ENCODE peak calls at places on chromosomes 2 and 18, in seven cellular contexts. One of them, this sample, is unnamed.

GRCh38 chr2:61117534-61117933 is 44.5 kb upstream of the C2orf74 start:
- DNase-seq in mammary epithelial cell: peak; percentile 55
- DNase-seq in AG10803: peak; percentile 20
- DNase-seq in K562: no peak
- DNase-seq in cardiac fibroblast: no peak
- DNase-seq in coronary artery: no peak
- DNase-seq in neural progenitor cell: no peak
- DNase-seq in this sample: peak; percentile 12

GRCh38 chr2:106562232-106562631 is 75.1 kb downstream of the CD8B2 start:
- DNase-seq in mammary epithelial cell: no peak
- DNase-seq in AG10803: no peak
- DNase-seq in K562: no peak
- DNase-seq in cardiac fibroblast: peak; percentile 11
- DNase-seq in coronary artery: peak; percentile 61
- DNase-seq in neural progenitor cell: no peak
- DNase-seq in this sample: no peak

GRCh38 chr2:231929961-231930600 is 3.9 kb upstream of the NPPC start:
- DNase-seq in mammary epithelial cell: no peak
- DNase-seq in AG10803: peak; percentile 22
- DNase-seq in K562: peak; percentile 78
- DNase-seq in cardiac fibroblast: peak; percentile 17
- DNase-seq in coronary artery: peak; percentile 62
- DNase-seq in neural progenitor cell: peak; percentile 60
- DNase-seq in this sample: peak; percentile 34

GRCh38 chr2:61367177-61367576 is 103.7 kb downstream of the USP34 start:
- DNase-seq in mammary epithelial cell: no peak
- DNase-seq in AG10803: no peak
- DNase-seq in K562: no peak
- DNase-seq in cardiac fibroblast: no peak
- DNase-seq in coronary artery: no peak
- DNase-seq in neural progenitor cell: no peak
- DNase-seq in this sample: no peak

GRCh38 chr2:163345795-163346573 is 389.8 kb downstream of the FIGN start:
- DNase-seq in mammary epithelial cell: peak; percentile 66
- DNase-seq in AG10803: peak; percentile 40
- DNase-seq in K562: peak; percentile 9
- DNase-seq in cardiac fibroblast: peak; percentile 64
- DNase-seq in coronary artery: no peak
- DNase-seq in neural progenitor cell: peak; percentile 76
- DNase-seq in this sample: peak; percentile 9

GRCh38 chr18:70365361-70365760 is 76.5 kb downstream of the SOCS6 start:
- DNase-seq in mammary epithelial cell: no peak
- DNase-seq in AG10803: no peak
- DNase-seq in K562: no peak
- DNase-seq in cardiac fibroblast: peak; percentile 23
- DNase-seq in coronary artery: no peak
- DNase-seq in neural progenitor cell: no peak
- DNase-seq in this sample: no peak

GRCh38 chr2:19911799-19912509 is 10.2 kb upstream of the TTC32 start:
- DNase-seq in mammary epithelial cell: peak; percentile 98
- DNase-seq in AG10803: peak; percentile 80
- DNase-seq in K562: no peak
- DNase-seq in cardiac fibroblast: peak; percentile 32
- DNase-seq in coronary artery: no peak
- DNase-seq in neural progenitor cell: no peak
- DNase-seq in this sample: no peak

GRCh38 chr2:228669751-228670150 is 488.3 kb upstream of the SPHKAP start:
- DNase-seq in mammary epithelial cell: no peak
- DNase-seq in AG10803: no peak
- DNase-seq in K562: no peak
- DNase-seq in cardiac fibroblast: no peak
- DNase-seq in coronary artery: no peak
- DNase-seq in neural progenitor cell: no peak
- DNase-seq in this sample: no peak

GRCh38 chr2:212124597-212124996 is 414.0 kb downstream of the ERBB4 start:
- DNase-seq in mammary epithelial cell: peak; percentile 56
- DNase-seq in AG10803: no peak
- DNase-seq in K562: no peak
- DNase-seq in cardiac fibroblast: peak; percentile 64
- DNase-seq in coronary artery: no peak
- DNase-seq in neural progenitor cell: peak; percentile 4
- DNase-seq in this sample: no peak

GRCh38 chr2:10538224-10538894 is 90.2 kb upstream of the ODC1 start:
- DNase-seq in mammary epithelial cell: peak; percentile 92
- DNase-seq in AG10803: peak; percentile 72
- DNase-seq in K562: no peak
- DNase-seq in cardiac fibroblast: no peak
- DNase-seq in coronary artery: no peak
- DNase-seq in neural progenitor cell: no peak
- DNase-seq in this sample: no peak

GRCh38 chr2:177243476-177243875 is 21.1 kb downstream of the NFE2L2 start:
- DNase-seq in mammary epithelial cell: no peak
- DNase-seq in AG10803: peak; percentile 27
- DNase-seq in K562: no peak
- DNase-seq in cardiac fibroblast: no peak
- DNase-seq in coronary artery: no peak
- DNase-seq in neural progenitor cell: no peak
- DNase-seq in this sample: no peak

GRCh38 chr2:10161961-10162441 is 39.5 kb downstream of the RRM2 start:
- DNase-seq in mammary epithelial cell: peak; percentile 79
- DNase-seq in AG10803: no peak
- DNase-seq in K562: peak; percentile 15
- DNase-seq in cardiac fibroblast: peak; percentile 33
- DNase-seq in coronary artery: no peak
- DNase-seq in neural progenitor cell: no peak
- DNase-seq in this sample: no peak

GRCh38 chr2:130807659-130808385 is 28.9 kb upstream of the ARHGEF4 start:
- DNase-seq in mammary epithelial cell: peak; percentile 84
- DNase-seq in AG10803: no peak
- DNase-seq in K562: no peak
- DNase-seq in cardiac fibroblast: no peak
- DNase-seq in coronary artery: no peak
- DNase-seq in neural progenitor cell: no peak
- DNase-seq in this sample: no peak

GRCh38 chr2:149661844-149662243 is 74.3 kb upstream of the MMADHC start:
- DNase-seq in mammary epithelial cell: peak; percentile 72
- DNase-seq in AG10803: peak; percentile 20
- DNase-seq in K562: no peak
- DNase-seq in cardiac fibroblast: peak; percentile 64
- DNase-seq in coronary artery: no peak
- DNase-seq in neural progenitor cell: no peak
- DNase-seq in this sample: no peak

GRCh38 chr2:170715062-170715931 is at the start of gene SP5:
- DNase-seq in mammary epithelial cell: no peak
- DNase-seq in AG10803: no peak
- DNase-seq in K562: peak; percentile 93
- DNase-seq in cardiac fibroblast: peak; percentile 22
- DNase-seq in coronary artery: no peak
- DNase-seq in neural progenitor cell: peak; percentile 94
- DNase-seq in this sample: peak; percentile 5

GRCh38 chr2:240479561-240479960 is 44.1 kb downstream of the GPC1 start:
- DNase-seq in mammary epithelial cell: no peak
- DNase-seq in AG10803: no peak
- DNase-seq in K562: no peak
- DNase-seq in cardiac fibroblast: no peak
- DNase-seq in coronary artery: peak; percentile 61
- DNase-seq in neural progenitor cell: no peak
- DNase-seq in this sample: no peak

GRCh38 chr2:233209117-233209977 is 42.1 kb upstream of the ATG16L1 start:
- DNase-seq in mammary epithelial cell: peak; percentile 35
- DNase-seq in AG10803: no peak
- DNase-seq in K562: no peak
- DNase-seq in cardiac fibroblast: peak; percentile 51
- DNase-seq in coronary artery: no peak
- DNase-seq in neural progenitor cell: peak; percentile 30
- DNase-seq in this sample: no peak

GRCh38 chr2:125553768-125554167 is 1102.2 kb upstream of the GYPC start:
- DNase-seq in mammary epithelial cell: no peak
- DNase-seq in AG10803: no peak
- DNase-seq in K562: no peak
- DNase-seq in cardiac fibroblast: no peak
- DNase-seq in coronary artery: no peak
- DNase-seq in neural progenitor cell: peak; percentile 55
- DNase-seq in this sample: no peak

DNA sequence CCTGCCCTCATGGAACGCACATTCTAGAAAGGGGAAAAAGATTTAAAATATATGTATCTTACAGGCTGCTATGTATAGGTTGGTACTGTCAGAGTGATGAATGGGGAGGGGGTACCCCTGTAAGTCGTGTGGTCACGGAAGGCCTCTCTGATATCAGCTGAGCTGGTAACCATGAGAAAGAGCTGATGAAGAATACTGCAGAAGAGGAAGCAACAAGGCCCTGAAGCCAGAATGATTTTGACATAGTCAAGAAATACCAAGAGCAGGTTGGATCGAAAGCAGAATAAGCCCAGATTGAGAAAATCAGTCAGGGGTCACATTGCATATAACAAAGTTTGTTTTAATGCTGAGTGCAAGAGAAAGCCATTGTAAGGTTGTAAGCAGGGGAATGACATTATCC is 57.2 kb downstream of the UNC50 start:
- DNase-seq in mammary epithelial cell: no peak
- DNase-seq in AG10803: no peak
- DNase-seq in K562: no peak
- DNase-seq in cardiac fibroblast: no peak
- DNase-seq in coronary artery: no peak
- DNase-seq in neural progenitor cell: no peak
- DNase-seq in this sample: no peak
- TF ChIP-seq CTCF in mammary epithelial cell: no peak
- TF ChIP-seq CTCF in AG10803: no peak
- TF ChIP-seq CTCF in K562: no peak
- TF ChIP-seq CTCF in cardiac fibroblast: no peak
- TF ChIP-seq CTCF in coronary artery: no peak
- TF ChIP-seq CTCF in neural progenitor cell: no peak
- TF ChIP-seq CTCF in this sample: no peak

GRCh38 chr2:97711394-97711711 is 2.0 kb upstream of the ZAP70 start:
- DNase-seq in mammary epithelial cell: no peak
- DNase-seq in AG10803: no peak
- DNase-seq in K562: no peak
- DNase-seq in cardiac fibroblast: no peak
- DNase-seq in coronary artery: no peak
- DNase-seq in neural progenitor cell: no peak
- DNase-seq in this sample: no peak

GRCh38 chr2:97713296-97714083 is at the start of gene ZAP70:
- DNase-seq in mammary epithelial cell: no peak
- DNase-seq in AG10803: no peak
- DNase-seq in K562: no peak
- DNase-seq in cardiac fibroblast: no peak
- DNase-seq in coronary artery: no peak
- DNase-seq in neural progenitor cell: no peak
- DNase-seq in this sample: no peak

GRCh38 chr2:97714950-97715652 is 1.7 kb downstream of the ZAP70 start:
- DNase-seq in mammary epithelial cell: no peak
- DNase-seq in AG10803: no peak
- DNase-seq in K562: no peak
- DNase-seq in cardiac fibroblast: no peak
- DNase-seq in coronary artery: no peak
- DNase-seq in neural progenitor cell: no peak
- DNase-seq in this sample: no peak

GRCh38 chr2:97714084-97714949 is 941 bp downstream of the ZAP70 start:
- DNase-seq in mammary epithelial cell: peak; percentile 56
- DNase-seq in AG10803: no peak
- DNase-seq in K562: no peak
- DNase-seq in cardiac fibroblast: no peak
- DNase-seq in coronary artery: no peak
- DNase-seq in neural progenitor cell: no peak
- DNase-seq in this sample: no peak

DNA sequence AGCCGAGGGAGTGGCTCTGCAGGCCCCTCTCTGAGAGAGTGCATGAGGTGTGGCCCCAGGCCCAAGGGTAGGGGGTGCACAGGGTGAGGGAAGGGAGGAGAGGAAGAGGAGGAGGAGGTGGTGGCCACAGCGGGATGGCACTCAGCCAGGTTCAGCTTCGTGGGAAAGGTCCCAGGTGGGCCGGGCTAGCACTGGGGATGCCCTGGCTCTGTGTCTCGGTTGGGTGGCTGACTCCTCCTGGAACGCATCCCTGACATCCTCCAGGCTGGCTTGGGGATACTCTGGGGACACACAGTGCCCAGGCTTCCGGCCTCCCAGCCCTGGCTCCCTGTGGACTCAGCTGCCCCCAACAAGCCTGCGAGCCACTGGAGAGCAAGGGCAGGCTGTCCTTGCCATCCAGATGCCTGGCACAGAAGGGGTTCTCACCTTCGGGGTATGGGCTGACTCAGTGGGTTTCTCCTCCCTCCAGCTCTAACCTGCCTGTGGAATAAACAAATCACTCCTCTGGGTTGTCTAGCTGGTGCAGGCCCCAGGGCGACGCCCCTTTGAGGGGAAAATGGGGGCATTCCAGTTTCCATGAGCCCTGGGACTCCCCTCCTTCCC is 582 bp upstream of the ZAP70 start:
- DNase-seq in mammary epithelial cell: no peak
- DNase-seq in AG10803: no peak
- DNase-seq in K562: no peak
- DNase-seq in cardiac fibroblast: no peak
- DNase-seq in coronary artery: no peak
- DNase-seq in neural progenitor cell: no peak
- DNase-seq in this sample: no peak
- H3K4me3 ChIP-seq in mammary epithelial cell: no peak overlapping the region
- H3K4me3 ChIP-seq in AG10803: no peak overlapping the region
- H3K4me3 ChIP-seq in K562: no peak overlapping the region
- H3K4me3 ChIP-seq in cardiac fibroblast: no peak overlapping the region
- H3K4me3 ChIP-seq in coronary artery: no peak overlapping the region
- H3K4me3 ChIP-seq in neural progenitor cell: no peak overlapping the region
- H3K4me3 ChIP-seq in this sample: no peak overlapping the region

DNA sequence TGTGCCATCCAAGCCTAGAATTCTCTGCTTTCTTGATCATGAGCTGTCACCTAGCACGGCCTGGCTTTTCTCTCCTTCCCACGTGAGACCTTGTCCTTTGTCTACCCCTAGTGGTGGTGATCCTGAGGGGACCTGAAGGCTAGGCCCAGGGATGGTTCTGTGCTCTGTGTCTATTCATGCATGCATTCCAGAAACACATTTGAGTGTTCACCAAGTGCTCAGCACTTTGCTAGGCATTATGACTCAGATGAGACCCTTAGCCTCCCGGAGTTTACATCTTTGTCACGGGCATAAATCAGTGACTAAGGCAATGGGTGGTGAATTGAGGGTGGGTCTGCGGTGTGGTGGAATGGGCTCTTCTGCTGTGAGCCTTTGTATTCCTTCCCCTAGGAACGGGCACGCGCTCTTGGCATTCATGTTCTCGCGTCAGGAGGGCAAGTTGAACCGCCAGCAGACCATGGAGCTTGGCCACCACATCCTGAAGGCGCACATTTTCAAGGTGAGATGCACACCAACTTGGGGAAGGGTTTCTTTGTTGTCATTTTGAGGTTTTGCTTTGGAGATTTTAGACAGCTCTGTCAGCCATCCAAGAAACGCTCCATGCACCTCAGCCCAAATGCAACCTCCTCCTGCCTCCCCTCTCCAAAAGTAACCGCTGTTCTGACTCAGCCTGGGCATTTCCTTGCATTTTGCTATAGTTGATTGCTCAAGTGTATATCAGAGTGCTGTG is 100.9 kb downstream of the WDSUB1 start:
- DNase-seq in mammary epithelial cell: no peak
- DNase-seq in AG10803: peak; percentile 52
- DNase-seq in K562: peak; percentile 70
- DNase-seq in cardiac fibroblast: peak; percentile 54
- DNase-seq in coronary artery: no peak
- DNase-seq in neural progenitor cell: peak; percentile 24
- DNase-seq in this sample: peak; percentile 44
- TF ChIP-seq CTCF in mammary epithelial cell: peak; percentile 28
- TF ChIP-seq CTCF in AG10803: peak; percentile 55
- TF ChIP-seq CTCF in K562: peak; percentile 67
- TF ChIP-seq CTCF in cardiac fibroblast: peak; percentile 47
- TF ChIP-seq CTCF in coronary artery: no peak
- TF ChIP-seq CTCF in neural progenitor cell: peak; percentile 37
- TF ChIP-seq CTCF in this sample: peak; percentile 69

GRCh38 chr18:12885500-12885899 is 1.5 kb upstream of the PTPN2 start:
- DNase-seq in mammary epithelial cell: no peak
- DNase-seq in AG10803: no peak
- DNase-seq in K562: peak; percentile 35
- DNase-seq in cardiac fibroblast: no peak
- DNase-seq in coronary artery: no peak
- DNase-seq in neural progenitor cell: no peak
- DNase-seq in this sample: peak; percentile 64
- H3K4me3 ChIP-seq in mammary epithelial cell: no peak overlapping the region
- H3K4me3 ChIP-seq in AG10803: no peak overlapping the region
- H3K4me3 ChIP-seq in K562: no peak overlapping the region
- H3K4me3 ChIP-seq in cardiac fibroblast: no peak overlapping the region
- H3K4me3 ChIP-seq in coronary artery: no peak overlapping the region
- H3K4me3 ChIP-seq in neural progenitor cell: no peak overlapping the region
- H3K4me3 ChIP-seq in this sample: no peak overlapping the region

This sample was measured in GM06990.